ENCODE peak calls at places on chromosomes 11 and 22, in ten cellular contexts. E is cardiac fibroblast; W is progenitor cell of endocrine pancreas; P is putamen; N is stimulated activated CD4-positive, alpha-beta T cell treated with anti-CD3 and anti-CD28 coated beads, Interleukin-1b, Interleukin-23, amount 100 ng/mL, for 24 hours; I is RKO; L is AG04450; D is non-pigmented ciliary epithelial cell; H is NCI-H446; O is foreskin fibroblast. U is an unnamed sample.
A peak's percentile ranks its signal among the peaks of the same experiment; 100 is the strongest.

GRCh38 chr11:11572386-11572785 is 49.4 kb downstream of the GALNT18 start:
- DNase-seq in P (no peak), E (no peak), L (peak; percentile 27), I (no peak), H (no peak), D (no peak), O (no peak), W (no peak), N (no peak), U (no peak)

GRCh38 chr22:41876675-41877074 is 38.2 kb downstream of the SHISA8 start:
- DNase-seq in O (no peak), E (no peak), H (no peak), N (no peak), P (no peak), L (no peak), D (no peak), W (no peak), I (no peak), U (no peak)

GRCh38 chr11:113345978-113346377 is 31.6 kb downstream of the TTC12 start:
- DNase-seq in N (no peak), E (no peak), O (no peak), I (no peak), W (no peak), P (no peak), H (no peak), L (peak; percentile 27), D (no peak), U (no peak)

GRCh38 chr11:131463162-131463561 is 92.7 kb downstream of the NTM start:
- DNase-seq in O (no peak), E (no peak), L (no peak), P (no peak), N (no peak), I (no peak), D (no peak), H (no peak), W (no peak), U (no peak)

GRCh38 chr11:73553266-73553665 is 44.6 kb downstream of the FAM168A start:
- DNase-seq in O (peak; percentile 12), I (no peak), N (no peak), P (no peak), E (no peak), W (no peak), D (no peak), H (no peak), L (no peak), U (no peak)

GRCh38 chr11:134498326-134499139 is 86.5 kb upstream of the B3GAT1 start:
- DNase-seq in H (no peak), D (no peak), P (peak; percentile 50), I (no peak), L (no peak), N (no peak), O (no peak), E (no peak), W (no peak), U (no peak)

GRCh38 chr11:59138643-59139042 is 4.0 kb upstream of the FAM111A start:
- DNase-seq in D (no peak), E (no peak), O (no peak), P (no peak), N (no peak), H (no peak), I (no peak), L (no peak), W (no peak), U (no peak)

GRCh38 chr11:68191661-68192579 is 21.2 kb downstream of the KMT5B start:
- DNase-seq in E (peak; percentile 22), O (no peak), N (no peak), L (no peak), W (no peak), D (no peak), P (no peak), I (no peak), H (no peak), U (no peak)

GRCh38 chr22:30910358-30910757 is 58.2 kb downstream of the MORC2 start:
- DNase-seq in N (no peak), I (no peak), O (no peak), L (no peak), P (no peak), E (no peak), D (no peak), W (no peak), H (no peak), U (no peak)

GRCh38 chr11:74696932-74697687 is 34.1 kb downstream of the CHRDL2 start:
- DNase-seq in E (peak; percentile 88), L (peak; percentile 91), P (no peak), O (peak; percentile 81), H (no peak), W (no peak), I (no peak), D (peak; percentile 58), N (no peak), U (no peak)

GRCh38 chr22:27456696-27457503 is 344.7 kb downstream of the MN1 start:
- DNase-seq in N (no peak), I (peak; percentile 18), O (peak; percentile 93), W (no peak), D (peak; percentile 85), E (peak; percentile 99), P (no peak), H (no peak), L (peak; percentile 75), U (no peak)

GRCh38 chr22:23182289-23183106 is 2.2 kb downstream of the BCR start:
- DNase-seq in W (no peak), I (peak; percentile 70), P (no peak), N (peak; percentile 33), D (no peak), H (no peak), E (no peak), O (no peak), L (no peak), U (peak; percentile 52)

GRCh38 chr11:117984471-117984870 is 1.7 kb upstream of the IL10RA start:
- DNase-seq in D (peak; percentile 3), I (peak; percentile 21), N (no peak), L (no peak), H (no peak), W (no peak), P (no peak), O (no peak), E (no peak), U (no peak)

GRCh38 chr22:35021166-35021565 is 44.8 kb upstream of the ISX start:
- DNase-seq in I (no peak), D (no peak), O (no peak), P (no peak), H (no peak), W (no peak), E (no peak), L (no peak), N (no peak), U (no peak)

GRCh38 chr11:117833401-117833891 is 8.9 kb upstream of the FXYD2 start:
- DNase-seq in E (no peak), N (no peak), D (no peak), P (no peak), O (no peak), H (no peak), L (no peak), I (no peak), W (peak; percentile 71), U (no peak)

GRCh38 chr11:94148189-94148588 is 19.5 kb downstream of the PANX1 start:
- DNase-seq in H (no peak), I (no peak), P (no peak), L (no peak), N (no peak), O (no peak), W (no peak), E (no peak), D (no peak), U (no peak)

GRCh38 chr11:117375960-117376359 is 48.3 kb downstream of the CEP164 start:
- DNase-seq in D (no peak), I (no peak), H (no peak), N (no peak), W (no peak), E (no peak), P (peak; percentile 76), O (no peak), L (no peak), U (no peak)

U was measured in OCI-LY7.